ENCODE peak calls at places on chromosomes 5 and 9, in nine cellular contexts. L is globus pallidus, S is coronary artery, I is chondrocyte, H is fibroblast of mammary gland, B is ELF-1, X is neuronal stem cell, C is AG09309, Z is LoVo. M is an unnamed sample.

GRCh38 chr5:172093965-172094364 is 87.5 kb upstream of the FBXW11 start:
- DNase-seq in I (no peak), B (no peak), C (no peak), H (no peak), S (no peak), X (no peak), Z (no peak), L (no peak), M (no peak)

GRCh38 chr9:92404437-92404836 is at the start of gene OGN:
- DNase-seq in H (peak; percentile 50), B (no peak), I (no peak), C (no peak), S (no peak), L (no peak), X (no peak), Z (no peak), M (no peak)

GRCh38 chr9:6827370-6827949 is 69.7 kb downstream of the KDM4C start:
- DNase-seq in B (peak; percentile 54), I (no peak), L (peak; percentile 46), S (no peak), Z (peak; percentile 7), H (peak; percentile 61), C (no peak), X (peak; percentile 72), M (no peak)

GRCh38 chr5:8756498-8757084 is 789.3 kb downstream of the SEMA5A start:
- DNase-seq in I (no peak), B (peak; percentile 5), H (peak; percentile 67), Z (peak; percentile 27), L (peak; percentile 76), X (peak; percentile 55), C (peak; percentile 14), S (no peak), M (peak; percentile 2)

GRCh38 chr9:37215456-37216229 is 95.3 kb downstream of the ZCCHC7 start:
- DNase-seq in B (no peak), I (no peak), S (no peak), C (peak; percentile 16), X (no peak), Z (no peak), H (peak; percentile 46), L (no peak), M (no peak)

GRCh38 chr5:154517181-154517580 is 39.2 kb upstream of the HAND1 start:
- DNase-seq in L (no peak), Z (no peak), S (no peak), B (peak; percentile 95), H (no peak), C (no peak), X (no peak), I (no peak), M (no peak)

GRCh38 chr5:107290780-107291398 is 379.8 kb downstream of the EFNA5 start:
- DNase-seq in I (no peak), X (no peak), S (no peak), L (no peak), Z (no peak), C (no peak), H (no peak), B (no peak), M (no peak)

GRCh38 chr5:54390015-54390414 is 65.5 kb upstream of the HSPB3 start:
- DNase-seq in S (no peak), B (no peak), C (peak; percentile 80), Z (peak; percentile 88), H (peak; percentile 96), I (no peak), X (no peak), L (peak; percentile 7), M (no peak)

GRCh38 chr9:130689937-130690700 is 3.5 kb upstream of the EXOSC2 start:
- DNase-seq in B (peak; percentile 87), I (no peak), H (peak; percentile 98), L (peak; percentile 76), S (peak; percentile 81), X (no peak), Z (peak; percentile 95), C (peak; percentile 93), M (no peak)

GRCh38 chr9:132430998-132431397 is 21.0 kb downstream of the CFAP77 start:
- DNase-seq in S (no peak), B (no peak), I (no peak), C (no peak), L (no peak), Z (no peak), X (no peak), H (no peak), M (no peak)

GRCh38 chr5:109939109-109939682 is 249.5 kb downstream of the MAN2A1 start:
- DNase-seq in X (no peak), S (no peak), C (peak; percentile 20), B (no peak), H (peak; percentile 80), Z (no peak), L (no peak), I (no peak), M (no peak)

GRCh38 chr5:151132959-151133358 is 24.6 kb downstream of the ANXA6 start:
- DNase-seq in B (no peak), Z (no peak), I (no peak), S (no peak), H (no peak), C (no peak), L (peak; percentile 50), X (no peak), M (no peak)

GRCh38 chr5:32710859-32711692 is at the start of gene NPR3:
- DNase-seq in I (no peak), H (peak; percentile 40), S (no peak), X (no peak), Z (no peak), B (no peak), L (no peak), C (no peak), M (no peak)

GRCh38 chr5:95647331-95647659 is 718 bp downstream of the RFESD start:
- DNase-seq in I (no peak), C (no peak), S (no peak), B (no peak), X (no peak), L (no peak), H (no peak), Z (no peak), M (no peak)

GRCh38 chr9:128383007-128383753 is 12.0 kb downstream of the URM1 start:
- DNase-seq in I (no peak), S (no peak), B (peak; percentile 87), X (no peak), H (no peak), L (peak; percentile 92), Z (no peak), C (no peak), M (no peak)

GRCh38 chr5:1140188-1140817 is 28.4 kb upstream of the SLC12A7 start:
- DNase-seq in L (peak; percentile 21), S (no peak), Z (peak; percentile 58), X (peak; percentile 27), I (no peak), H (peak; percentile 35), B (peak; percentile 79), C (no peak), M (peak; percentile 75)

M was measured in CMK.